ENCODE peak calls at places on chromosomes 16 and 17, in six cellular contexts. G is type B pancreatic cell; Y is B cell; V is astrocyte of the cerebellum; S is stimulated activated CD4-positive, alpha-beta T cell treated with anti-CD3 and anti-CD28 coated beads, Interleukin-1b, Interleukin-23, amount 100 ng/mL, for 4 hours; H is pons. U is an unnamed sample.

GRCh38 chr16:28163699-28164584 is 47.8 kb downstream of the XPO6 start:
- DNase-seq in G (no peak), Y (no peak), V (peak; percentile 77), S (no peak), H (no peak), U (no peak)

GRCh38 chr16:50547340-50547865 is 793 bp upstream of the NKD1 start:
- DNase-seq in G (no peak), Y (peak; percentile 73), V (no peak), S (peak; percentile 50), H (peak; percentile 32), U (no peak)

GRCh38 chr17:81865733-81866439 is 5.3 kb downstream of the ARHGDIA start:
- DNase-seq in G (no peak), Y (peak; percentile 44), V (no peak), S (no peak), H (no peak), U (no peak)

GRCh38 chr16:21156767-21157467 is 1.6 kb upstream of the LDAF1 start:
- DNase-seq in G (no peak), Y (peak; percentile 39), V (peak; percentile 55), S (no peak), H (peak; percentile 61), U (no peak)

GRCh38 chr17:68674271-68674925 is 73.2 kb upstream of the FAM20A start:
- DNase-seq in G (no peak), Y (no peak), V (no peak), S (no peak), H (no peak), U (no peak)

GRCh38 chr17:82098939-82099765 is 1.1 kb upstream of the FASN start:
- DNase-seq in G (no peak), Y (peak; percentile 60), V (no peak), S (no peak), H (no peak), U (no peak)

GRCh38 chr17:66337268-66337667 is 34.9 kb downstream of the PRKCA start:
- DNase-seq in G (no peak), Y (no peak), V (no peak), S (no peak), H (no peak), U (no peak)

GRCh38 chr17:57523926-57524634 is 221.0 kb downstream of the CCDC182 start:
- DNase-seq in G (no peak), Y (no peak), V (no peak), S (no peak), H (no peak), U (no peak)

GRCh38 chr17:38451840-38452529 is 23.7 kb downstream of the ARHGAP23 start:
- DNase-seq in G (no peak), Y (no peak), V (peak; percentile 52), S (no peak), H (no peak), U (no peak)

GRCh38 chr17:82051776-82052637 is at the start of the genes GPS1 and RFNG:
- DNase-seq in G (no peak), Y (peak; percentile 89), V (no peak), S (peak; percentile 67), H (peak; percentile 38), U (no peak)

U was measured in NCI-H187 treated with DMSO at 0.1 percent for 48 hours.